ENCODE peak calls at places on chromosomes 1 and 21, in seven cellular contexts. E is osteocyte; T is GM04503; P is T-helper 1 cell; Q is stimulated activated CD4-positive, alpha-beta T cell treated with anti-CD3 and anti-CD28 coated beads, Interleukin-4, amount 100 ng/mL, for 4 hours; C is T-helper 2 cell; L is sigmoid colon. H is an unnamed sample.

GRCh38 chr1:92922378-92923035 is 38.8 kb downstream of the DIPK1A start:
- DNase-seq in L (no peak), C (no peak), E (no peak), P (no peak), Q (no peak), T (peak; percentile 35), H (no peak)

GRCh38 chr1:49331066-49331852 is 554.6 kb upstream of the BEND5 start:
- DNase-seq in T (no peak), P (no peak), E (no peak), Q (no peak), L (no peak), C (no peak), H (no peak)

GRCh38 chr1:206470692-206471414 is 577 bp downstream of the IKBKE start:
- DNase-seq in E (no peak), C (peak; percentile 26), L (no peak), Q (peak; percentile 35), P (no peak), T (no peak), H (peak; percentile 27)

GRCh38 chr1:115210302-115210711 is 121.0 kb upstream of the TSPAN2 start:
- DNase-seq in L (no peak), P (no peak), Q (no peak), E (no peak), C (no peak), T (no peak), H (no peak)

GRCh38 chr1:2856076-2856390 is 54.5 kb upstream of the TTC34 start:
- DNase-seq in E (no peak), T (no peak), Q (no peak), L (no peak), P (no peak), C (no peak), H (no peak)

GRCh38 chr1:21510885-21511578 is 1.8 kb downstream of the ALPL start:
- DNase-seq in Q (no peak), P (no peak), T (no peak), E (no peak), L (no peak), C (no peak), H (no peak)

GRCh38 chr1:9196129-9197040 is 38.2 kb upstream of the H6PD start:
- DNase-seq in L (peak; percentile 82), T (peak; percentile 80), C (no peak), Q (peak; percentile 35), P (no peak), E (no peak), H (peak; percentile 21)

GRCh38 chr1:226568077-226568831 is 19.7 kb downstream of the STUM start:
- DNase-seq in T (no peak), P (no peak), C (no peak), L (peak; percentile 76), E (no peak), Q (no peak), H (no peak)

GRCh38 chr21:45406801-45407628 is 2.0 kb downstream of the COL18A1 start:
- DNase-seq in Q (no peak), P (no peak), C (no peak), L (peak; percentile 68), T (no peak), E (no peak), H (no peak)

GRCh38 chr1:184044603-184045376 is 6.7 kb upstream of the TSEN15 start:
- DNase-seq in C (no peak), L (no peak), P (no peak), E (no peak), T (no peak), Q (no peak), H (no peak)

H was measured in CD8-positive, alpha-beta memory T cell.